ENCODE peak calls at places on chromosomes 5 and 9, in four cellular contexts. Q is K562, J is GM12878, M is H1. W is an unnamed sample.
A peak's percentile ranks its signal among the peaks of the same experiment; 100 is the strongest.

GRCh38 chr5:42858031-42858643 is 46.4 kb upstream of the SELENOP start:
- DNase-seq in Q (no peak), J (no peak), M (no peak), W (no peak)

GRCh38 chr9:87793292-87793691 is 67.4 kb downstream of the CTSL start:
- DNase-seq in Q (peak; percentile 37), J (no peak), M (no peak), W (peak; percentile 85)

GRCh38 chr5:83034036-83034435 is 43.2 kb downstream of the TMEM167A start:
- DNase-seq in M (no peak), J (no peak), Q (no peak), W (no peak)

GRCh38 chr5:137344723-137345322 is 154.3 kb downstream of the SPOCK1 start:
- DNase-seq in Q (peak; percentile 49), J (no peak), M (peak; percentile 9), W (peak; percentile 26)

GRCh38 chr9:90002299-90003045 is 397.7 kb downstream of the GADD45G start:
- DNase-seq in Q (no peak), M (no peak), J (no peak), W (no peak)

GRCh38 chr5:14397717-14398116 is 183.9 kb upstream of the OTULINL start:
- DNase-seq in M (no peak), J (no peak), Q (no peak), W (no peak)

GRCh38 chr9:20363233-20363632 is 259.1 kb downstream of the MLLT3 start:
- DNase-seq in Q (no peak), J (no peak), M (no peak), W (no peak)

GRCh38 chr5:68751651-68752050 is 342.2 kb upstream of the SLC30A5 start:
- DNase-seq in Q (no peak), J (no peak), M (no peak), W (no peak)

GRCh38 chr5:42745426-42745825 is 11.2 kb upstream of the CCDC152 start:
- DNase-seq in M (peak; percentile 25), Q (peak; percentile 26), J (no peak), W (peak; percentile 14)

GRCh38 chr5:152331718-152332117 is 73.4 kb downstream of the NMUR2 start:
- DNase-seq in J (no peak), M (no peak), Q (no peak), W (no peak)

GRCh38 chr9:68530618-68531017 is 10.1 kb downstream of the TMEM252 start:
- DNase-seq in M (no peak), Q (no peak), J (no peak), W (peak; percentile 80)

GRCh38 chr5:78829811-78830499 is 155.2 kb downstream of the ARSB start:
- DNase-seq in Q (no peak), M (no peak), J (no peak), W (no peak)

GRCh38 chr5:57550132-57550531 is 67.5 kb upstream of the ACTBL2 start:
- DNase-seq in M (no peak), J (no peak), Q (no peak), W (no peak)

GRCh38 chr9:4313144-4313543 is 13.3 kb upstream of the GLIS3 start:
- DNase-seq in J (no peak), M (no peak), Q (no peak), W (no peak)

GRCh38 chr5:169637856-169638190 is 748 bp downstream of the DOCK2 start:
- DNase-seq in J (no peak), Q (no peak), M (no peak), W (no peak)

GRCh38 chr9:81687521-81688261 is 1.7 kb downstream of the TLE1 start:
- DNase-seq in Q (no peak), M (no peak), J (no peak), W (peak; percentile 40)

GRCh38 chr9:84874583-84874982 is 205.1 kb downstream of the NTRK2 start:
- DNase-seq in J (no peak), M (no peak), Q (no peak), W (no peak)

GRCh38 chr9:69805962-69806633 is 14.5 kb upstream of the CFAP95 start:
- DNase-seq in Q (no peak), J (no peak), M (no peak), W (no peak)

GRCh38 chr9:136572003-136572595 is 26.3 kb upstream of the NOTCH1 start:
- DNase-seq in M (peak; percentile 93), Q (no peak), J (no peak), W (peak; percentile 75)

GRCh38 chr9:117720066-117720465 is 15.9 kb downstream of the TLR4 start:
- DNase-seq in J (no peak), Q (no peak), M (no peak), W (no peak)

DNA sequence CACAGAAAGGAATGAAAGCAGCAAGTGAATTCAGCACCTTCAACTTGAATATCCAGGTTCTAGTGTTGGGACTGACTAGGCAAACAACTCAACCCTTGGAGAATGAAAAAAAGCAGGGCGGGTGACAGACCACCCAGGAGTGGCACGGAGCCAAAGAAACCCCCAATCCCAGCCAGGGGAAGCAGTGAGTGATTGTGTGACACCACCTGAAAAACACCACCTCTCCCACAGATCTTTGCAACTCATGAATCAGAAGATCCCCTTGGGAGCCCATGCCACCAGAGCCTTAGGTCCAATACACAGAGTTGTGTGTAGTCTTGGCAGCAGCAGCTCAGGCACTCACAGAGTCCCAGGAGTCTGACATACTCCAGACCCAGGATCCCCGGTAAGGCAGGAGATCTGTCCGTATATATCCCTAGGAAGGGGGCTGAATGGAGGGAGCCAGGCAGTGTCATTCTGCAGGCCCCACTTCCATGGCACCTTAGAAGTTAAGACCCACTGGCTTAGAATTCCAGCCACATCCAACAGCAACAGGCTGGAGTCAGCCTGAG is 22.1 kb upstream of the ROR2 start:
- DNase-seq in Q (no peak), J (no peak), M (no peak), W (no peak)
- TF ChIP-seq CEBPB in Q (no peak), J (no peak), M (no peak), W (no peak)

DNA sequence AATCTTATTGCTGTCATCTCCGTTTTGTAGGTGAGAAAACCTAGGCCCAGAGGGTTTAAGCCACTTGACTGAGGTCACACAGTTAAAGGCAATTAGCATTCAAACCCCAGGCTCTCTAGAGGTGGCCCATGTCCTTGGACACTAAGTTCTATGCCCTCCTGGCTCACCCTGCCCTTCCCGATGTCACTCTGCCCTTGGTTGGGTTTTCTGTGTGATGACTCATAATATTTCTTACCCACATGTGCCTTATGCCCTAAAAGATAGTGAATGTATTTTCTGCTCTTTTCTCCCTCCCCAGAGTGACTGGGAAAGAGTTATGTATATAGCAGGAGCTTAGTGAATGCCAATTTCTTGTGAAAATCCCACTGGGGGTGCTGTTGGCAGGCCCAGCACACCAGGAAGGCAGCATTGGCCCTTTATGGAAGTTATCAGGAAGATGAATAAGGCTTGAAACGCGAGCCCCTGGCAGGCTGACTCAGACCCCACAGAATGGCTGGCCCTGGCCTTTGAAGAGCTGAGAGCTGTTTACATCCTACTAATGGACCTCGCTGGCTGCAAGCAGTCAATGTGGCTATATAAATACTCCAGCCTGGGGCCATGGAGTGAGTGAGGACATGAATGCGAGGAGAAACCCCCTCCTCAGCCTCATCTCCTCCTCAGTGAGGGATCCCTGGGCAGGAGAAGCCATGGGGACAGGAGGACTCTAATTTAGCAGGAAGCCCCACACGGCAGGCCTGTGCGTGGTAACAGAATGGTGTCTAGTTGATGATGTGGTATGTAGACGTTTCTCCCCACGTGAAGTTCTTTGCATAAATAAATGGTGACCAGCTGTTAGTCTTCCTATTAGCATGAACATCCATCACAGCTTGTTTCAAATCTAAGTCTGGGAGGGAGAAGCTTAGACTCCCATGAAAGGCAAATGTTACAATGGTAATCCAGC is 174.8 kb upstream of the PITX1 start:
- DNase-seq in J (no peak), M (no peak), Q (no peak), W (peak; percentile 79)
- TF ChIP-seq CBX5 in J (no peak), M (no peak), Q (no peak), W (no peak)

GRCh38 chr5:122252319-122252718 is 59.7 kb upstream of the SNCAIP start:
- DNase-seq in J (no peak), Q (no peak), M (no peak), W (no peak)
- TF ChIP-seq SP1 in J (no peak), Q (no peak), M (no peak), W (no peak)

GRCh38 chr5:123718238-123718637 is 206.3 kb downstream of the CSNK1G3 start:
- DNase-seq in Q (no peak), M (no peak), J (no peak), W (no peak)
- TF ChIP-seq CEBPB in Q (no peak), M (no peak), J (no peak), W (no peak)

GRCh38 chr9:70881321-70881720 is 240.1 kb downstream of the TRPM3 start:
- DNase-seq in M (no peak), Q (no peak), J (no peak), W (no peak)

GRCh38 chr9:70880523-70880922 is 240.9 kb downstream of the TRPM3 start:
- DNase-seq in M (no peak), Q (no peak), J (no peak), W (no peak)

GRCh38 chr9:70888471-70888870 is 232.9 kb downstream of the TRPM3 start:
- DNase-seq in M (no peak), Q (no peak), J (no peak), W (no peak)

GRCh38 chr9:70883056-70883455 is 238.4 kb downstream of the TRPM3 start:
- DNase-seq in M (no peak), J (no peak), Q (no peak), W (no peak)

GRCh38 chr9:70884276-70884675 is 237.1 kb downstream of the TRPM3 start:
- DNase-seq in M (no peak), Q (no peak), J (no peak), W (no peak)
- TF ChIP-seq CBX5 in M (no peak), Q (no peak), J (no peak), W (no peak)

GRCh38 chr5:34927785-34928184 is 1.6 kb upstream of the DNAJC21 start:
- DNase-seq in M (no peak), Q (no peak), J (no peak), W (no peak)

GRCh38 chr5:34924462-34924765 is 4.9 kb upstream of the DNAJC21 start:
- DNase-seq in M (no peak), Q (no peak), J (no peak), W (no peak)

GRCh38 chr5:34926318-34926888 is 3.0 kb upstream of the DNAJC21 start:
- DNase-seq in M (no peak), J (no peak), Q (no peak), W (no peak)

GRCh38 chr5:34928267-34928666 is 1.1 kb upstream of the DNAJC21 start:
- DNase-seq in J (no peak), Q (no peak), M (no peak), W (no peak)

DNA sequence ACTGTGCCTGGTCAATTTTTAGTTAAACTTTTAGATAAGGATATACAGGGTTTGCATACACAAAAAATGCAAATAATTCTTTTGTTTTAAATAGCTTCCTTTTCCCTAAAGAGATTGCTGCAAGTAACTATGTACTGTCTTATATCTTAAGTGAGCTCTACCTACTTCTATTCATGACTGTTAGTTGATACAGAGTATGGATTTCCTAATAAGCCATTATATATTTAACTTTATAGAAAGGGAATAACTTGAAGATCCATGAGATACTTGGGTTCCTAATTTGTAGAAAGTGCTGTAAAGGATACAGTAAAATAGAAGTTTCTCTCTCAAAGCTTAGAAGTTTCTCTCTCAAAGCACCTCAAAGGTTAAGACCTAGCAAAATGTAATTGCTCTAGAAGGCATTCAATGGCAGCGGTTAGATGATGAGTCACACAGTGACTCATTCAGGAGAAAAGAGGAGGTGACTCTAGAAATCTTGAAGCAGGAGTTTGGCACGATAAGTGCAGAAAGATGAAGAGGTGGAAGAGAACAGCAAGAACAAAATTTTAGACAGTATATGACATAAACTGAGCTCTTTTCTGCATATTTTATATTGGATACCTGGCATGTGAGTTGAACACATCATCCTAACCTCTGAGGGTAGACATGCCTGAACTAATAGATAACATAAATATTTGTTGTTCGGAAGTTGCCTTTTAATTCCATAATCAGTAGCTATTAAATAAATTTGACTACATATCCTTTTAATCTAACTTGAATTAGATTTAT is 5.5 kb upstream of the DNAJC21 start:
- DNase-seq in Q (peak; percentile 54), M (no peak), J (no peak), W (no peak)
- TF ChIP-seq SP1 in Q (peak; percentile 10), M (no peak), J (no peak), W (no peak)